ENCODE peak calls at places on chromosomes 3 and 15, in five cellular contexts. One of them, this sample, is unnamed.

GRCh38 chr15:80749589-80749988 is 29.6 kb upstream of the CEMIP start:
- DNase-seq in heart right ventricle: no peak
- DNase-seq in tibial artery: no peak
- DNase-seq in BJ: no peak
- DNase-seq in AG09309: no peak
- DNase-seq in this sample: no peak

GRCh38 chr3:117017135-117017990 is 307.8 kb downstream of the TUSC7 start:
- DNase-seq in heart right ventricle: no peak
- DNase-seq in tibial artery: no peak
- DNase-seq in BJ: no peak
- DNase-seq in AG09309: no peak
- DNase-seq in this sample: no peak

GRCh38 chr3:9036327-9037112 is 73.2 kb upstream of the RAD18 start:
- DNase-seq in heart right ventricle: peak; percentile 70
- DNase-seq in tibial artery: peak; percentile 83
- DNase-seq in BJ: no peak
- DNase-seq in AG09309: peak; percentile 62
- DNase-seq in this sample: peak; percentile 40

GRCh38 chr3:147651107-147651506 is 241.9 kb downstream of the ZIC1 start:
- DNase-seq in heart right ventricle: no peak
- DNase-seq in tibial artery: no peak
- DNase-seq in BJ: no peak
- DNase-seq in AG09309: no peak
- DNase-seq in this sample: no peak

GRCh38 chr15:86009727-86010126 is 69.9 kb upstream of the AGBL1 start:
- DNase-seq in heart right ventricle: no peak
- DNase-seq in tibial artery: no peak
- DNase-seq in BJ: no peak
- DNase-seq in AG09309: no peak
- DNase-seq in this sample: no peak

GRCh38 chr3:57464801-57465200 is 79.3 kb downstream of the DNAH12 start:
- DNase-seq in heart right ventricle: no peak
- DNase-seq in tibial artery: no peak
- DNase-seq in BJ: no peak
- DNase-seq in AG09309: no peak
- DNase-seq in this sample: no peak

GRCh38 chr3:114746502-114746901 is 400.6 kb downstream of the ZBTB20 start:
- DNase-seq in heart right ventricle: no peak
- DNase-seq in tibial artery: no peak
- DNase-seq in BJ: no peak
- DNase-seq in AG09309: no peak
- DNase-seq in this sample: no peak

GRCh38 chr3:173529062-173529711 is 131.6 kb downstream of the NLGN1 start:
- DNase-seq in heart right ventricle: no peak
- DNase-seq in tibial artery: no peak
- DNase-seq in BJ: no peak
- DNase-seq in AG09309: no peak
- DNase-seq in this sample: no peak

GRCh38 chr15:95132774-95133173 is 901.4 kb downstream of the MCTP2 start:
- DNase-seq in heart right ventricle: no peak
- DNase-seq in tibial artery: no peak
- DNase-seq in BJ: peak; percentile 46
- DNase-seq in AG09309: peak; percentile 35
- DNase-seq in this sample: no peak

GRCh38 chr3:123776383-123776782 is 107.7 kb downstream of the MYLK start:
- DNase-seq in heart right ventricle: no peak
- DNase-seq in tibial artery: no peak
- DNase-seq in BJ: no peak
- DNase-seq in AG09309: no peak
- DNase-seq in this sample: no peak

GRCh38 chr3:46297658-46298423 is 55.6 kb downstream of the CCR3 start:
- DNase-seq in heart right ventricle: no peak
- DNase-seq in tibial artery: no peak
- DNase-seq in BJ: no peak
- DNase-seq in AG09309: no peak
- DNase-seq in this sample: no peak

GRCh38 chr3:9980251-9980650 is 6.4 kb downstream of the EMC3 start:
- DNase-seq in heart right ventricle: no peak
- DNase-seq in tibial artery: no peak
- DNase-seq in BJ: no peak
- DNase-seq in AG09309: no peak
- DNase-seq in this sample: no peak

GRCh38 chr3:177563792-177564191 is 366.5 kb upstream of the TBL1XR1 start:
- DNase-seq in heart right ventricle: no peak
- DNase-seq in tibial artery: no peak
- DNase-seq in BJ: no peak
- DNase-seq in AG09309: no peak
- DNase-seq in this sample: no peak

GRCh38 chr3:45011756-45012441 is 14.2 kb upstream of the CLEC3B start:
- DNase-seq in heart right ventricle: peak; percentile 64
- DNase-seq in tibial artery: peak; percentile 88
- DNase-seq in BJ: peak; percentile 94
- DNase-seq in AG09309: peak; percentile 79
- DNase-seq in this sample: peak; percentile 71

GRCh38 chr15:31338318-31338878 is 11.8 kb downstream of the KLF13 start:
- DNase-seq in heart right ventricle: peak; percentile 54
- DNase-seq in tibial artery: no peak
- DNase-seq in BJ: no peak
- DNase-seq in AG09309: no peak
- DNase-seq in this sample: no peak

GRCh38 chr3:149581681-149582349 is 76.0 kb downstream of the WWTR1 start:
- DNase-seq in heart right ventricle: no peak
- DNase-seq in tibial artery: peak; percentile 82
- DNase-seq in BJ: peak; percentile 46
- DNase-seq in AG09309: peak; percentile 76
- DNase-seq in this sample: peak; percentile 62

GRCh38 chr3:43436507-43437140 is 150.3 kb downstream of the SNRK start:
- DNase-seq in heart right ventricle: no peak
- DNase-seq in tibial artery: no peak
- DNase-seq in BJ: no peak
- DNase-seq in AG09309: no peak
- DNase-seq in this sample: no peak

GRCh38 chr3:69236808-69237707 is 114.7 kb upstream of the LMOD3 start:
- DNase-seq in heart right ventricle: peak; percentile 20
- DNase-seq in tibial artery: no peak
- DNase-seq in BJ: no peak
- DNase-seq in AG09309: no peak
- DNase-seq in this sample: no peak

GRCh38 chr3:135887220-135887619 is 78.3 kb upstream of the PPP2R3A start:
- DNase-seq in heart right ventricle: no peak
- DNase-seq in tibial artery: no peak
- DNase-seq in BJ: no peak
- DNase-seq in AG09309: peak; percentile 23
- DNase-seq in this sample: peak; percentile 48

GRCh38 chr3:140062461-140062860 is 127.5 kb downstream of the CLSTN2 start:
- DNase-seq in heart right ventricle: no peak
- DNase-seq in tibial artery: no peak
- DNase-seq in BJ: no peak
- DNase-seq in AG09309: no peak
- DNase-seq in this sample: no peak

GRCh38 chr3:196163687-196164493 is 47.3 kb downstream of the ZDHHC19 start:
- DNase-seq in heart right ventricle: peak; percentile 46
- DNase-seq in tibial artery: no peak
- DNase-seq in BJ: no peak
- DNase-seq in AG09309: no peak
- DNase-seq in this sample: no peak

GRCh38 chr15:100259266-100259665 is 82.5 kb downstream of the ADAMTS17 start:
- DNase-seq in heart right ventricle: no peak
- DNase-seq in tibial artery: peak; percentile 40
- DNase-seq in BJ: no peak
- DNase-seq in AG09309: no peak
- DNase-seq in this sample: no peak

GRCh38 chr3:4292301-4292700 is 10.9 kb upstream of the SETMAR start:
- DNase-seq in heart right ventricle: no peak
- DNase-seq in tibial artery: no peak
- DNase-seq in BJ: no peak
- DNase-seq in AG09309: no peak
- DNase-seq in this sample: no peak

GRCh38 chr15:66390670-66391069 is 4.0 kb downstream of the MAP2K1 start:
- DNase-seq in heart right ventricle: no peak
- DNase-seq in tibial artery: no peak
- DNase-seq in BJ: no peak
- DNase-seq in AG09309: no peak
- DNase-seq in this sample: no peak

GRCh38 chr3:10672422-10672821 is 143.6 kb upstream of the SLC6A11 start:
- DNase-seq in heart right ventricle: peak; percentile 35
- DNase-seq in tibial artery: no peak
- DNase-seq in BJ: no peak
- DNase-seq in AG09309: no peak
- DNase-seq in this sample: no peak

GRCh38 chr15:95129589-95129988 is 898.2 kb downstream of the MCTP2 start:
- DNase-seq in heart right ventricle: peak; percentile 17
- DNase-seq in tibial artery: no peak
- DNase-seq in BJ: peak; percentile 20
- DNase-seq in AG09309: no peak
- DNase-seq in this sample: peak; percentile 4

GRCh38 chr3:94336076-94336741 is 273.3 kb downstream of the NSUN3 start:
- DNase-seq in heart right ventricle: no peak
- DNase-seq in tibial artery: no peak
- DNase-seq in BJ: peak; percentile 0
- DNase-seq in AG09309: no peak
- DNase-seq in this sample: no peak

GRCh38 chr3:32743934-32744333 is 58.9 kb downstream of the CNOT10 start:
- DNase-seq in heart right ventricle: no peak
- DNase-seq in tibial artery: no peak
- DNase-seq in BJ: peak; percentile 20
- DNase-seq in AG09309: peak; percentile 70
- DNase-seq in this sample: peak; percentile 1

GRCh38 chr15:85588657-85589056 is 206.1 kb downstream of the KLHL25 start:
- DNase-seq in heart right ventricle: no peak
- DNase-seq in tibial artery: no peak
- DNase-seq in BJ: no peak
- DNase-seq in AG09309: no peak
- DNase-seq in this sample: no peak

GRCh38 chr3:188854395-188855149 is 317.2 kb upstream of the TPRG1 start:
- DNase-seq in heart right ventricle: no peak
- DNase-seq in tibial artery: no peak
- DNase-seq in BJ: no peak
- DNase-seq in AG09309: no peak
- DNase-seq in this sample: no peak

GRCh38 chr3:117059990-117060338 is 350.4 kb downstream of the TUSC7 start:
- DNase-seq in heart right ventricle: no peak
- DNase-seq in tibial artery: no peak
- DNase-seq in BJ: no peak
- DNase-seq in AG09309: no peak
- DNase-seq in this sample: no peak

DNA sequence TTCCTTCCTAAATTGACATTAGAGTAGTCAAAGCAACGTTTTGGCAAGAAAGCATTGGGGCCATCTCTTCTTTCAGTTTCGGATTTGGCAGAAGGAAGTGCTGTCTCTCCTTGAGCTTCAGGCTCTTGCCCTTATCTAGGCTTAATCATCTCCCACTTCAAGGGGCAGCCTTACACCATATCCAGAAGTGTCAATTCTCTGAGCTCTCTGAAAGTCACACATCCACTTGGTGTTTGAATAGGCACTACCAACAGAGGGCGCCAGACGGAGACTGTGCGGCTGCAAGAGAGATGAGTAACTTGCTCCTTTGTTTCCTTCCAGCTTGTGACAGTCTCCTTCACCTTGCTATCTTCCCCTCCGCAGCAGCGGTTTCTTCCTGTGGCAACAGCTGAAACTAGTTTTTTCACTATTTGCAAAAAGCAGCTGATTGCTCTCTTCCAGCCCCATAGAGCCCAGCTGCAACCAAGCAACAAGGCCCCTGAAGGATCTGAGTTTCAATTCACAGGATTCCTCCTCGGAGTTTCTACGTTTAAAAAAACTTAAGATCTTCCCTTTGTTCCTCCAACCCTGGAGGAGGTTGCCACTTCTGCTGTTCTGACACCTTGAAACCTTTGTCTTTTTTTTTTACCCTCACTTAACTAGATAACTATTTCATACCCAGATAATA is 147.0 kb upstream of the SLCO3A1 start:
- DNase-seq in heart right ventricle: peak; percentile 62
- DNase-seq in tibial artery: peak; percentile 83
- DNase-seq in BJ: no peak
- DNase-seq in AG09309: peak; percentile 11
- DNase-seq in this sample: peak; percentile 5
- H3K4me3 ChIP-seq in heart right ventricle: no peak overlapping the region
- H3K4me3 ChIP-seq in tibial artery: no peak overlapping the region
- H3K4me3 ChIP-seq in BJ: no peak overlapping the region
- H3K4me3 ChIP-seq in AG09309: no peak overlapping the region
- H3K4me3 ChIP-seq in this sample: no peak overlapping the region

GRCh38 chr15:58221591-58222241 is 83.5 kb downstream of the AQP9 start:
- DNase-seq in heart right ventricle: no peak
- DNase-seq in tibial artery: no peak
- DNase-seq in BJ: no peak
- DNase-seq in AG09309: no peak
- DNase-seq in this sample: no peak

GRCh38 chr15:58227706-58228543 is 89.7 kb downstream of the AQP9 start:
- DNase-seq in heart right ventricle: peak; percentile 71
- DNase-seq in tibial artery: peak; percentile 73
- DNase-seq in BJ: no peak
- DNase-seq in AG09309: peak; percentile 46
- DNase-seq in this sample: no peak

GRCh38 chr15:58223432-58223831 is 85.3 kb downstream of the AQP9 start:
- DNase-seq in heart right ventricle: no peak
- DNase-seq in tibial artery: no peak
- DNase-seq in BJ: no peak
- DNase-seq in AG09309: no peak
- DNase-seq in this sample: no peak

GRCh38 chr15:58224068-58224467 is 85.9 kb downstream of the AQP9 start:
- DNase-seq in heart right ventricle: peak; percentile 57
- DNase-seq in tibial artery: no peak
- DNase-seq in BJ: no peak
- DNase-seq in AG09309: no peak
- DNase-seq in this sample: no peak

GRCh38 chr15:58222698-58223097 is 84.5 kb downstream of the AQP9 start:
- DNase-seq in heart right ventricle: no peak
- DNase-seq in tibial artery: no peak
- DNase-seq in BJ: no peak
- DNase-seq in AG09309: no peak
- DNase-seq in this sample: no peak
- TF ChIP-seq CTCF in heart right ventricle: no peak
- TF ChIP-seq CTCF in tibial artery: no peak
- TF ChIP-seq CTCF in BJ: peak; percentile 17
- TF ChIP-seq CTCF in AG09309: no peak
- TF ChIP-seq CTCF in this sample: no peak

GRCh38 chr3:197203714-197204146 is 94.7 kb downstream of the DLG1 start:
- DNase-seq in heart right ventricle: no peak
- DNase-seq in tibial artery: no peak
- DNase-seq in BJ: no peak
- DNase-seq in AG09309: no peak
- DNase-seq in this sample: no peak
- H3K4me3 ChIP-seq in heart right ventricle: no peak overlapping the region
- H3K4me3 ChIP-seq in tibial artery: no peak overlapping the region
- H3K4me3 ChIP-seq in BJ: no peak overlapping the region
- H3K4me3 ChIP-seq in AG09309: no peak overlapping the region
- H3K4me3 ChIP-seq in this sample: no peak overlapping the region

DNA sequence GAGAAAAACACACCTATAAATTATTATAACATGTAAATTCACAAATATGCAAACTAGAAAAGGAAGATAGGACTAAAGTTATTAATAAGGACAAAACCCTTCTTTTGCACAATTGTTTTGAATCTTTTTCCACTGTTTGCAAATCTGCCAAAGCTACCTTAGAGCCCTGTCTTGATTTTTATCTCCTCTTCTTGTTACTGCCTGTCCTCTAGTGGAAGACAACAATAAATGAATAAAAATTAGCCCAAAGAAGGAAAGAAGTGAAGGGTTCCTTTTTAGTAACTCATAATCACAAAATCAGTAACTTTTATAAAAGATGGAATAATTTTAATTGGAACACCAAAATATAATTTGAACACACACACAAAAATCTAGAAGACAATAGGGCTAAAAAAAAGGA is 2.7 kb downstream of the CD200R1 start:
- DNase-seq in heart right ventricle: no peak
- DNase-seq in tibial artery: no peak
- DNase-seq in BJ: no peak
- DNase-seq in AG09309: no peak
- DNase-seq in this sample: no peak
- TF ChIP-seq CTCF in heart right ventricle: no peak
- TF ChIP-seq CTCF in tibial artery: no peak
- TF ChIP-seq CTCF in BJ: no peak
- TF ChIP-seq CTCF in AG09309: no peak
- TF ChIP-seq CTCF in this sample: no peak